ENCODE peak calls at places on chromosomes 11 and 22, in five cellular contexts. Q, G, D, R and M are unnamed samples. For H3K9me3 and H3K4me1, the result is how much of the 10 kb centered on the place peaks cover.

GRCh38 chr11:65851811-65852507 is 6.0 kb downstream of the CFL1 start:
- DNase-seq in D (no peak), Q (no peak), G (no peak), R (no peak), M (peak)

GRCh38 chr11:17750013-17750816 is 15.6 kb downstream of the KCNC1 start:
- DNase-seq in Q (peak), R (peak), D (peak), G (no peak), M (peak)

GRCh38 chr11:84089072-84090057 is 803.2 kb upstream of the CCDC90B start:
- DNase-seq in Q (peak), R (no peak), D (no peak), G (no peak), M (no peak)

GRCh38 chr11:125378083-125378482 is 118.0 kb downstream of the FEZ1 start:
- DNase-seq in R (no peak), G (no peak), D (no peak), Q (no peak), M (no peak)

GRCh38 chr11:112513936-112514716 is 253.5 kb upstream of the PLET1 start:
- DNase-seq in D (no peak), G (no peak), R (no peak), Q (no peak), M (no peak)

GRCh38 chr11:119419246-119419645 is 3.7 kb downstream of the THY1 start:
- DNase-seq in G (no peak), R (no peak), Q (no peak), D (no peak), M (no peak)

GRCh38 chr22:27408068-27408467 is 393.5 kb downstream of the MN1 start:
- DNase-seq in G (no peak), Q (no peak), D (no peak), R (no peak), M (no peak)

GRCh38 chr11:74380746-74381439 is 17.3 kb downstream of the PGM2L1 start:
- DNase-seq in R (no peak), G (no peak), Q (no peak), D (no peak), M (no peak)

GRCh38 chr11:70863988-70864387 is 388.4 kb downstream of the SHANK2 start:
- DNase-seq in R (no peak), Q (no peak), D (no peak), G (no peak), M (no peak)
- H3K9me3 ChIP-seq in R (under half), Q (under half), D (under half), G (under half), M (under half)

GRCh38 chr11:60831501-60832079 is 10.3 kb upstream of the CCDC86 start:
- DNase-seq in R (no peak), G (no peak), D (no peak), Q (no peak), M (no peak)

GRCh38 chr11:60838132-60838531 is 3.8 kb upstream of the CCDC86 start:
- DNase-seq in D (no peak), G (peak), R (no peak), Q (peak), M (no peak)

GRCh38 chr11:60836866-60837510 is 4.9 kb upstream of the CCDC86 start:
- DNase-seq in Q (peak), D (peak), R (no peak), G (no peak), M (no peak)

GRCh38 chr11:60834742-60835141 is 7.2 kb upstream of the CCDC86 start:
- DNase-seq in D (no peak), R (no peak), G (no peak), Q (no peak), M (no peak)

GRCh38 chr11:60835472-60835871 is 6.4 kb upstream of the CCDC86 start:
- DNase-seq in G (no peak), Q (no peak), R (no peak), D (no peak), M (no peak)
- H3K4me1 ChIP-seq in G (under half), Q (under half), R (under half), D (under half), M (under half)

DNA sequence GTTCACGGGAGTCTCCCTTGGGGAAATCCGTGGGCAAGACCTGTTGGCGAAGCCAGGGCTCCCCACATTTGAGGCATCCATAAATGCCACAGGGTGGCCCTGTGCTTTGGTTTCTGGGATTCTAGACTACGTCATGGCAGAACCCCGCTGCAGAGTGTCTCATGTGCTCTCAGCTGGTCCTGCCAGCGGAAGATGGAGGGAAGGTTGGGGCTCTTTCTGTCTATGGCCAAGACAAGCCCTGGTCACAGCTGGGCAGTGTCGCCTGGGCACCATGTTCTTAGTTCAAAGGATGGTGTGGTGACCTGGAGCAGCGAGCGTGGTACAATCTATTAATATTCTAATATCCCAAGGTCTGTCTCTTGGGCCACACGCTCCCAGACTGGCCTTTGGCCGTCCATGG is 511.7 kb downstream of the TBC1D22A start:
- DNase-seq in Q (no peak), R (no peak), G (no peak), D (no peak), M (peak)
- H3K9me3 ChIP-seq in Q (under half), R (under half), G (under half), D (under half), M (under half)

GRCh38 chr11:116525961-116526495 is 246.8 kb downstream of the BUD13 start:
- DNase-seq in D (no peak), G (no peak), R (no peak), Q (no peak), M (no peak)
- H3K4me1 ChIP-seq in D (under half), G (under half), R (under half), Q (under half), M (under half)

GRCh38 chr22:44615146-44615545 is 86.9 kb upstream of the PRR5 start:
- DNase-seq in Q (no peak), G (no peak), D (peak), R (no peak), M (no peak)
- H3K9me3 ChIP-seq in Q (under half), G (under half), D (under half), R (under half), M (under half)